ENCODE peak calls at places on chromosome 21, in four cellular contexts. D, S, Z and M are unnamed samples.

GRCh38 chr21:33019885-33020557 is 5.7 kb upstream of the OLIG2 start:
- DNase-seq in D (no peak), S (peak; percentile 77), Z (no peak), M (no peak)

GRCh38 chr21:32547018-32547417 is 38.3 kb downstream of the TCP10L start:
- DNase-seq in D (no peak), S (peak; percentile 18), Z (no peak), M (no peak)

GRCh38 chr21:29293495-29293894 is 5.2 kb upstream of the BACH1 start:
- DNase-seq in D (no peak), S (no peak), Z (no peak), M (no peak)

GRCh38 chr21:44431300-44431699 is 24.0 kb upstream of the LRRC3 start:
- DNase-seq in D (no peak), S (peak; percentile 68), Z (no peak), M (no peak)

GRCh38 chr21:42705746-42706374 is 52.4 kb downstream of the PDE9A start:
- DNase-seq in D (no peak), S (peak; percentile 72), Z (no peak), M (no peak)

GRCh38 chr21:28337319-28337718 is 655.4 kb downstream of the LTN1 start:
- DNase-seq in D (no peak), S (no peak), Z (no peak), M (no peak)

GRCh38 chr21:31064803-31065202 is 26.5 kb upstream of the KRTAP19-8 start:
- DNase-seq in D (no peak), S (no peak), Z (no peak), M (no peak)

GRCh38 chr21:38220270-38220737 is 36.5 kb upstream of the KCNJ15 start:
- DNase-seq in D (no peak), S (no peak), Z (peak; percentile 49), M (no peak)

GRCh38 chr21:46064870-46065214 is 33.1 kb upstream of the COL6A2 start:
- DNase-seq in D (no peak), S (peak; percentile 80), Z (no peak), M (no peak)

GRCh38 chr21:46067505-46068201 is 30.3 kb upstream of the COL6A2 start:
- DNase-seq in D (no peak), S (peak; percentile 81), Z (no peak), M (no peak)

GRCh38 chr21:46065215-46065992 is 32.5 kb upstream of the COL6A2 start:
- DNase-seq in D (peak; percentile 55), S (peak; percentile 94), Z (no peak), M (no peak)

GRCh38 chr21:46066843-46067331 is 31.0 kb upstream of the COL6A2 start:
- DNase-seq in D (no peak), S (peak; percentile 93), Z (no peak), M (no peak)

GRCh38 chr21:46065993-46066842 is 31.7 kb upstream of the COL6A2 start:
- DNase-seq in D (no peak), S (peak; percentile 84), Z (no peak), M (no peak)
- H3K4me3 ChIP-seq in D (no peak overlapping the region), S (no peak overlapping the region), Z (no peak overlapping the region), M (no peak overlapping the region)

DNA sequence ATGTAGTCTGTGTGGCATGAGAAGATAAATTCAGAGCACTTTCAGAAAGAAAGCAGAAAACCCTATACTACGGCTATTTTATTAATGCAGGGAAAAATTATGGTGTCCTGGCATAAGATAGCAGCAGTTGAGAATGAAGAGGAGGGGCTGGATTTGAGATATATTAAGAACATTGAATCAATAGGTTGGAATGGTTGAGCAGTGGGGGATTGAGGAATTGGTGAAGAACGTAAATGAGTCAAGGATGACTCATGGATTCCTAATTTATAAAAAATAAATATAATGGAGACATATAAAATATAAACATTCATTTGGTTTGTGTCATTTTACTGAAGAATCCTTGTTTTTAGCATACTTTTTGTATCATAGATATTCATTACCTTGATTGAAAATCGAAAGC is 234.3 kb upstream of the ADAMTS5 start:
- DNase-seq in D (no peak), S (no peak), Z (no peak), M (no peak)
- TF ChIP-seq POLR2A in D (no peak), S (no peak), Z (no peak), M (no peak)

GRCh38 chr21:26423506-26423905 is 149.6 kb downstream of the CYYR1 start:
- DNase-seq in D (no peak), S (no peak), Z (no peak), M (no peak)

GRCh38 chr21:26425576-26425975 is 147.5 kb downstream of the CYYR1 start:
- DNase-seq in D (no peak), S (no peak), Z (no peak), M (no peak)

GRCh38 chr21:26421724-26422123 is 151.4 kb downstream of the CYYR1 start:
- DNase-seq in D (no peak), S (no peak), Z (no peak), M (no peak)

DNA sequence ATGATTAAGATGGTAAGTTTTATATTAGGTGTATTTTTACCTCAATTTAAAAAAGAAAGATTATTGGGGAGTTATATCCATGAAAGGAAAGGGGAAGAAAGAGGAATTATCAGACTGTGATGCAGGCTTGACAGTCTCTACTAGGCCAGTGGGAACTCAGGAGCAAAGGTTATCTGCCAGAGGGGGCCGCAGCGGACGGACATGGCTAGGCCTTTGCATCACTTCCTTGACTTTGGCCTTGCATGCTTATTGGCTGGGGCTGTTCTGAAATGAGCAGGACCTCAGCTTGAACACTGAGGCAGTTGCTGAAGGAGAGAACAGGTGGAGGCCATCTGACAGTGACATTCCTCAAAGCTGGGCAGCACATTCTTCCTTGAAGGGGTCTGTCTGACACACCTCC is 150.9 kb downstream of the CYYR1 start:
- DNase-seq in D (no peak), S (no peak), Z (no peak), M (no peak)
- H3K4me3 ChIP-seq in D (no peak overlapping the region), S (no peak overlapping the region), Z (no peak overlapping the region), M (no peak overlapping the region)

GRCh38 chr21:14486869-14487268 is 59.2 kb downstream of the SAMSN1 start:
- DNase-seq in D (no peak), S (no peak), Z (no peak), M (no peak)
- TF ChIP-seq POLR2A in D (no peak), S (no peak), Z (no peak), M (no peak)